ENCODE peak calls at places on chromosome 12, in five cellular contexts. A is lower leg skin, N is HL-60, I is left ventricle myocardium inferior, M is endothelial cell. O is an unnamed sample.

GRCh38 chr12:32230607-32230982 is 123.9 kb downstream of the BICD1 start:
- DNase-seq in A (no peak), N (no peak), I (no peak), M (no peak), O (no peak)

GRCh38 chr12:104480826-104481457 is 24.2 kb downstream of the CHST11 start:
- DNase-seq in A (peak), N (peak), I (peak), M (no peak), O (peak)

GRCh38 chr12:57844725-57845477 is 1.6 kb downstream of the CTDSP2 start:
- DNase-seq in A (peak), N (peak), I (peak), M (peak), O (no peak)

GRCh38 chr12:8057839-8058238 is 8.3 kb downstream of the C3AR1 start:
- DNase-seq in A (no peak), N (peak), I (no peak), M (no peak), O (peak)

GRCh38 chr12:422526-422925 is 21.1 kb downstream of the CCDC77 start:
- DNase-seq in A (no peak), N (no peak), I (no peak), M (no peak), O (no peak)

GRCh38 chr12:41962171-41962572 is 182.5 kb downstream of the GXYLT1 start:
- DNase-seq in A (no peak), N (no peak), I (peak), M (no peak), O (no peak)

GRCh38 chr12:108115746-108116125 is 13.4 kb upstream of the WSCD2 start:
- DNase-seq in A (no peak), N (no peak), I (no peak), M (no peak), O (no peak)

GRCh38 chr12:114789276-114789675 is 105.3 kb upstream of the TBX3 start:
- DNase-seq in A (no peak), N (no peak), I (no peak), M (no peak), O (no peak)

GRCh38 chr12:46617167-46617566 is 208.6 kb downstream of the SLC38A4 start:
- DNase-seq in A (no peak), N (no peak), I (no peak), M (no peak), O (no peak)

GRCh38 chr12:130195369-130195768 is 33.1 kb downstream of the FZD10 start:
- DNase-seq in A (peak), N (no peak), I (no peak), M (no peak), O (no peak)

GRCh38 chr12:130194154-130194553 is 31.9 kb downstream of the FZD10 start:
- DNase-seq in A (no peak), N (no peak), I (no peak), M (no peak), O (no peak)

GRCh38 chr12:130196827-130197226 is 34.6 kb downstream of the FZD10 start:
- DNase-seq in A (peak), N (no peak), I (no peak), M (no peak), O (no peak)

GRCh38 chr12:130195776-130196175 is 33.5 kb downstream of the FZD10 start:
- DNase-seq in A (peak), N (no peak), I (no peak), M (no peak), O (no peak)

GRCh38 chr12:130192667-130193345 is 30.5 kb downstream of the FZD10 start:
- DNase-seq in A (no peak), N (no peak), I (no peak), M (no peak), O (no peak)
- TF ChIP-seq CTCF in A (no peak), N (no peak), I (no peak), M (no peak), O (no peak)

GRCh38 chr12:13913371-13913770 is 68.0 kb downstream of the GRIN2B start:
- DNase-seq in A (no peak), N (no peak), I (no peak), M (no peak), O (no peak)
- TF ChIP-seq CTCF in A (no peak), N (no peak), I (no peak), M (no peak), O (no peak)

DNA sequence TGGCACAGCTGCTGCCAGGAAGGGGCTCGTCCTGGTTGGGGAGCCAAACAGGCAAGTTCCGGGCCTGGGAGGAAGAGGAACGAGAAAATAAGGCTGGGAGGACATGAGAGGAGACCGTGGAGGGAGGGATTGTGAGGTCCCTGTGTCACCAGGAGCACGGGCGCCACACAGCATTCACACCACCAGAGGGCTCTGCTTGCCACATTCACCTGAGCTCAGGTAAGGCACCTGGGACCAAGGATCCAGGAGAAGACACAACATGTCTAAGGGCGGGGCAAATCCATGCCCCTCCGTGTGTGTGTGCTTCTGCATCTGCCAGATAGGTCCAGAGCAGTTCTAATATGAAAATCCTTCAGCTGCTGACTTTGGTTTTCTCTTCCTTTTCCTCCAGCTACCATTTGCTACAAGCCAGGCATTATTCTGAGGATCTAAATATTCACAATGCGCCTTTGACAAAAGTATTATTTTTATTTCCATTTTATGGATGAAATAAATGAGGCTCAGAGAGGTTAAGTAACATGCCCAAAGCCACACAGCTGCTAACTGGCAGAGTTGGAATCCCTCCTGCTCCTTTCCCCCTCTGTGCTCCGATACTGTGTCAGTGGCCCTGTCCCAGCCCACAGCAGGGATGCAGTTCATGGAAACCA is 14.6 kb downstream of the RAPGEF3 start:
- DNase-seq in A (peak), N (peak), I (no peak), M (no peak), O (no peak)
- TF ChIP-seq CTCF in A (no peak), N (peak), I (peak), M (peak), O (peak)

GRCh38 chr12:101789171-101789570 is 41.6 kb downstream of the GNPTAB start:
- DNase-seq in A (no peak), N (no peak), I (no peak), M (no peak), O (no peak)

GRCh38 chr12:101793401-101793800 is 37.4 kb downstream of the GNPTAB start:
- DNase-seq in A (no peak), N (no peak), I (no peak), M (no peak), O (no peak)

GRCh38 chr12:101795013-101795412 is 35.7 kb downstream of the GNPTAB start:
- DNase-seq in A (no peak), N (no peak), I (no peak), M (no peak), O (no peak)

GRCh38 chr12:101794574-101794973 is 36.2 kb downstream of the GNPTAB start:
- DNase-seq in A (no peak), N (no peak), I (no peak), M (no peak), O (no peak)

GRCh38 chr12:101792046-101792931 is 38.5 kb downstream of the GNPTAB start:
- DNase-seq in A (no peak), N (no peak), I (no peak), M (no peak), O (no peak)
- TF ChIP-seq CTCF in A (no peak), N (no peak), I (peak), M (peak), O (no peak)

GRCh38 chr12:64610092-64610659 is at the start of gene RASSF3:
- DNase-seq in A (peak), N (peak), I (peak), M (peak), O (peak)

GRCh38 chr12:64611430-64612286 is 1.4 kb downstream of the RASSF3 start:
- DNase-seq in A (peak), N (peak), I (peak), M (peak), O (no peak)

GRCh38 chr12:64609543-64610091 is 678 bp upstream of the RASSF3 start:
- DNase-seq in A (no peak), N (no peak), I (no peak), M (peak), O (no peak)

GRCh38 chr12:64608901-64609542 is 1.3 kb upstream of the RASSF3 start:
- DNase-seq in A (peak), N (peak), I (no peak), M (peak), O (peak)

DNA sequence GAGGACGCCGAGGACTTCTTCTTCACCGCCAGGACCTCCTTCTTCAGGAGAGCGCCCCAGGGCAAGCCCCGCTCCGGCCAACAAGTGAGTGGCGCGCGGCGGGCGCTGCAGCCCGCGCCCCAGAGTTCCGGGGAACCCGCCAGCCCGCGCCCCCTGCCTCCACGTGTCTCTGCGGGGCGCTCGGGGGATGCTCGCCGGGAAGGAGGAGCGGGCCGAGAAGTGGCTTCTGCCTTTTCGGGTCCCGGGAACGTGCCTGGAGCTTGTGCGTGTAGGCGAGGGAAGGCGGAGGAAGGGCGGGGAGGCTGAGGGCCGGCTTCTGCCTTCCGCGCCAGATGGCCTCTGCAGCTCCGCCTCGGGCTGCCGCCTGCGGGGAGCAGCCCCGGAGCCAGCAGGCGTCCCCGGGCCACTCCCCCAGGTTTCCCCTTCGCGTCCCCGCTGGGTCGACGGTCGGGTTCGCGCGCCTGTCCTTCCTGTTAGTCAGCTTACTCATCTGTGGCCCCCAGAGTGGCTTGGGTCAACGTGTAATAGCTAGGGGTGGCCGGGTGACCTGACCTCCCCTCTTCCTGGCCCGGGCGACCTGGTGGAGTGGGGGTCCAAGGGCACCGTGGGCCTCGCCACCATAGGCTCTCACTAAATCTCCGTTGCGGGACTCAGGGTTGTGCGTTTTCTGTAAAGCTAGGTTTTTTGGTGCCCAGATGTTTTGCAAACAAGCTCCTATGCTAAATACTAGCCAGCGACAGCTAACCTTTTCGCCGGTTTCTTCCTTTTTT is 550 bp downstream of the RASSF3 start:
- DNase-seq in A (peak), N (peak), I (peak), M (peak), O (peak)
- TF ChIP-seq CTCF in A (no peak), N (no peak), I (peak), M (no peak), O (no peak)

O was measured in CD14-positive monocyte.